ENCODE peak calls at places on chromosome 15, in seven cellular contexts. Q, L, D, B, S, W and R are unnamed samples.

GRCh38 chr15:63483521-63484371 is 20.6 kb upstream of the USP3 start:
- DNase-seq in Q (no peak), S (no peak), B (peak), L (no peak), D (no peak), W (peak), R (no peak)

GRCh38 chr15:52076889-52077781 is 35.4 kb downstream of the BCL2L10 start:
- DNase-seq in S (peak), L (peak), B (peak), D (no peak), Q (no peak), W (peak), R (no peak)

GRCh38 chr15:94367726-94368535 is 136.6 kb downstream of the MCTP2 start:
- DNase-seq in Q (no peak), W (no peak), L (no peak), S (no peak), D (no peak), B (no peak), R (no peak)

GRCh38 chr15:65044724-65045481 is at the start of gene SLC51B:
- DNase-seq in Q (peak), W (no peak), B (peak), L (no peak), S (no peak), D (no peak), R (no peak)

GRCh38 chr15:31389576-31389975 is 62.9 kb downstream of the KLF13 start:
- DNase-seq in S (no peak), L (no peak), D (no peak), Q (no peak), W (no peak), B (no peak), R (no peak)

GRCh38 chr15:72271895-72272212 is 500 bp downstream of the PARP6 start:
- DNase-seq in L (peak), W (peak), Q (no peak), S (no peak), B (peak), D (no peak), R (peak)

GRCh38 chr15:27232876-27233275 is 261.9 kb downstream of the GABRG3 start:
- DNase-seq in S (no peak), D (no peak), W (no peak), L (no peak), B (no peak), Q (no peak), R (no peak)

GRCh38 chr15:60656491-60657284 is 177.7 kb upstream of the ICE2 start:
- DNase-seq in W (no peak), L (peak), Q (no peak), S (no peak), D (no peak), B (no peak), R (no peak)

GRCh38 chr15:95994418-95994817 is 336.1 kb upstream of the NR2F2 start:
- DNase-seq in S (no peak), L (peak), B (peak), Q (no peak), D (peak), W (no peak), R (no peak)

GRCh38 chr15:86892774-86893449 is 813.2 kb downstream of the AGBL1 start:
- DNase-seq in D (peak), L (peak), B (peak), Q (no peak), W (no peak), S (no peak), R (no peak)

GRCh38 chr15:84929795-84930371 is 45.4 kb downstream of the SLC28A1 start:
- DNase-seq in L (peak), B (peak), D (no peak), Q (no peak), W (no peak), S (no peak), R (no peak)

GRCh38 chr15:70236306-70237103 is 138.8 kb upstream of the TLE3 start:
- DNase-seq in W (no peak), Q (no peak), L (no peak), B (peak), S (no peak), D (peak), R (no peak)

GRCh38 chr15:99055555-99056134 is 48.1 kb upstream of the PGPEP1L start:
- DNase-seq in B (no peak), Q (no peak), L (no peak), S (no peak), D (no peak), W (no peak), R (no peak)

GRCh38 chr15:93378547-93378946 is 289.5 kb upstream of the RGMA start:
- DNase-seq in S (no peak), D (no peak), Q (no peak), B (no peak), L (no peak), W (no peak), R (peak)

GRCh38 chr15:73599934-73600333 is 33.3 kb downstream of the NPTN start:
- DNase-seq in W (no peak), B (peak), Q (no peak), L (peak), D (no peak), S (no peak), R (no peak)

GRCh38 chr15:34436126-34436955 is 1.3 kb downstream of the GOLGA8A start:
- DNase-seq in Q (no peak), W (peak), D (no peak), S (no peak), B (no peak), L (peak), R (no peak)

GRCh38 chr15:74978503-74978902 is 16.9 kb upstream of the SCAMP5 start:
- DNase-seq in B (peak), S (peak), Q (no peak), L (peak), W (no peak), D (no peak), R (no peak)

GRCh38 chr15:81293728-81294500 is 30.0 kb downstream of the STARD5 start:
- DNase-seq in D (no peak), Q (no peak), B (no peak), W (peak), S (peak), L (no peak), R (no peak)

GRCh38 chr15:56524915-56525314 is 60.0 kb upstream of the MNS1 start:
- DNase-seq in L (peak), D (peak), Q (no peak), S (no peak), W (no peak), B (no peak), R (no peak)

GRCh38 chr15:58462547-58462946 is 30.8 kb downstream of the LIPC start:
- DNase-seq in Q (no peak), B (peak), D (no peak), S (no peak), W (no peak), L (no peak), R (no peak)

GRCh38 chr15:93044301-93045190 is 44.5 kb downstream of the RGMA start:
- DNase-seq in S (no peak), W (no peak), L (no peak), Q (peak), D (no peak), B (no peak), R (no peak)

GRCh38 chr15:91541286-91541685 is 312.2 kb upstream of the SLCO3A1 start:
- DNase-seq in Q (no peak), W (no peak), S (no peak), B (peak), L (no peak), D (no peak), R (no peak)